ENCODE peak calls at places on chromosomes 11 and 22, in six cellular contexts. One of them, this sample, is unnamed.

GRCh38 chr22:36881504-36882245 is 20.9 kb downstream of the NCF4 start:
- DNase-seq in glutamatergic neuron: no peak
- DNase-seq in GM13977: no peak
- DNase-seq in WERI-Rb-1: no peak
- DNase-seq in AG09319: no peak
- DNase-seq in AG10803: no peak
- DNase-seq in this sample: no peak

GRCh38 chr22:48754611-48755331 is 1072.9 kb downstream of the BRD1 start:
- DNase-seq in glutamatergic neuron: peak; percentile 4
- DNase-seq in GM13977: no peak
- DNase-seq in WERI-Rb-1: no peak
- DNase-seq in AG09319: no peak
- DNase-seq in AG10803: no peak
- DNase-seq in this sample: peak; percentile 20

GRCh38 chr22:30858976-30859713 is 109.4 kb downstream of the MORC2 start:
- DNase-seq in glutamatergic neuron: no peak
- DNase-seq in GM13977: peak; percentile 9
- DNase-seq in WERI-Rb-1: no peak
- DNase-seq in AG09319: no peak
- DNase-seq in AG10803: no peak
- DNase-seq in this sample: no peak

GRCh38 chr22:44337658-44338004 is 24.9 kb upstream of the SHISAL1 start:
- DNase-seq in glutamatergic neuron: peak; percentile 47
- DNase-seq in GM13977: no peak
- DNase-seq in WERI-Rb-1: peak; percentile 35
- DNase-seq in AG09319: no peak
- DNase-seq in AG10803: peak; percentile 60
- DNase-seq in this sample: no peak

GRCh38 chr11:64449381-64450167 is 90.6 kb downstream of the RPS6KA4 start:
- DNase-seq in glutamatergic neuron: peak; percentile 85
- DNase-seq in GM13977: peak; percentile 88
- DNase-seq in WERI-Rb-1: peak; percentile 91
- DNase-seq in AG09319: no peak
- DNase-seq in AG10803: peak; percentile 23
- DNase-seq in this sample: peak; percentile 91

GRCh38 chr22:48370508-48371325 is 1457.0 kb downstream of the BRD1 start:
- DNase-seq in glutamatergic neuron: no peak
- DNase-seq in GM13977: no peak
- DNase-seq in WERI-Rb-1: no peak
- DNase-seq in AG09319: no peak
- DNase-seq in AG10803: peak; percentile 3
- DNase-seq in this sample: no peak

GRCh38 chr11:26730711-26731460 is 9.0 kb upstream of the SLC5A12 start:
- DNase-seq in glutamatergic neuron: no peak
- DNase-seq in GM13977: no peak
- DNase-seq in WERI-Rb-1: no peak
- DNase-seq in AG09319: no peak
- DNase-seq in AG10803: peak; percentile 2
- DNase-seq in this sample: no peak

GRCh38 chr11:75162954-75163353 is 12.0 kb downstream of the SLCO2B1 start:
- DNase-seq in glutamatergic neuron: no peak
- DNase-seq in GM13977: no peak
- DNase-seq in WERI-Rb-1: no peak
- DNase-seq in AG09319: no peak
- DNase-seq in AG10803: no peak
- DNase-seq in this sample: no peak

GRCh38 chr22:37345863-37346514 is 63.7 kb downstream of the CYTH4 start:
- DNase-seq in glutamatergic neuron: no peak
- DNase-seq in GM13977: no peak
- DNase-seq in WERI-Rb-1: no peak
- DNase-seq in AG09319: peak; percentile 78
- DNase-seq in AG10803: peak; percentile 96
- DNase-seq in this sample: no peak

GRCh38 chr11:46361283-46362145 is 14.3 kb downstream of the DGKZ start:
- DNase-seq in glutamatergic neuron: peak; percentile 56
- DNase-seq in GM13977: peak; percentile 96
- DNase-seq in WERI-Rb-1: peak; percentile 79
- DNase-seq in AG09319: no peak
- DNase-seq in AG10803: peak; percentile 54
- DNase-seq in this sample: peak; percentile 96

GRCh38 chr11:3840870-3841425 is at the start of gene RHOG:
- DNase-seq in glutamatergic neuron: peak; percentile 75
- DNase-seq in GM13977: peak; percentile 96
- DNase-seq in WERI-Rb-1: peak; percentile 73
- DNase-seq in AG09319: peak; percentile 61
- DNase-seq in AG10803: peak; percentile 83
- DNase-seq in this sample: peak; percentile 92

GRCh38 chr11:117332843-117333242 is 5.2 kb downstream of the CEP164 start:
- DNase-seq in glutamatergic neuron: no peak
- DNase-seq in GM13977: no peak
- DNase-seq in WERI-Rb-1: no peak
- DNase-seq in AG09319: no peak
- DNase-seq in AG10803: no peak
- DNase-seq in this sample: no peak

GRCh38 chr22:37020192-37020479 is 594 bp downstream of the MPST start:
- DNase-seq in glutamatergic neuron: no peak
- DNase-seq in GM13977: peak; percentile 41
- DNase-seq in WERI-Rb-1: no peak
- DNase-seq in AG09319: no peak
- DNase-seq in AG10803: peak; percentile 56
- DNase-seq in this sample: no peak

GRCh38 chr11:110110854-110111253 is 17.7 kb downstream of the ZC3H12C start:
- DNase-seq in glutamatergic neuron: no peak
- DNase-seq in GM13977: no peak
- DNase-seq in WERI-Rb-1: no peak
- DNase-seq in AG09319: no peak
- DNase-seq in AG10803: no peak
- DNase-seq in this sample: no peak

GRCh38 chr22:35475545-35475944 is 65.1 kb upstream of the RASD2 start:
- DNase-seq in glutamatergic neuron: no peak
- DNase-seq in GM13977: no peak
- DNase-seq in WERI-Rb-1: no peak
- DNase-seq in AG09319: no peak
- DNase-seq in AG10803: no peak
- DNase-seq in this sample: no peak

GRCh38 chr11:127106142-127106541 is 105.6 kb upstream of the KIRREL3 start:
- DNase-seq in glutamatergic neuron: peak; percentile 57
- DNase-seq in GM13977: no peak
- DNase-seq in WERI-Rb-1: peak; percentile 50
- DNase-seq in AG09319: no peak
- DNase-seq in AG10803: peak; percentile 26
- DNase-seq in this sample: no peak

DNA sequence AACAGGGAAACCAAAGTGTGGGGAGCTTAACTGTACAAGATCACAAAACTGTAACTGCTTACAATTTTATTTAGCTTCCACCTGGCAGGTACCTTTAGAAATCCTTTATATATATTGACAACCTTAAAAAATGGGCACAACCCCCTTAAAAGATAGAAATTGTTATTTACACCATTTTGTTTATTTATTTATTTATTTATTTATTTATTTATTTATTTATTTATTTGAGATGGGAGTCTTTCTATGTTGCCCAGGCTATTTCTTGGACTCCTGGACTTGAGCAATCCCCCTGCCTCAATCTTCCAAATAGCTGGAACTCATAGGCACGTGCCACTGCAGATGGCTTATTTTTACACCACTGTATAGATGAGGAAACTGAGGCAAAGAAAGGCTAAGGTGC is 74.5 kb downstream of the INSC start:
- DNase-seq in glutamatergic neuron: no peak
- DNase-seq in GM13977: no peak
- DNase-seq in WERI-Rb-1: no peak
- DNase-seq in AG09319: no peak
- DNase-seq in AG10803: no peak
- DNase-seq in this sample: no peak
- TF ChIP-seq CTCF in glutamatergic neuron: no peak
- TF ChIP-seq CTCF in GM13977: no peak
- TF ChIP-seq CTCF in WERI-Rb-1: no peak
- TF ChIP-seq CTCF in AG09319: no peak
- TF ChIP-seq CTCF in AG10803: no peak
- TF ChIP-seq CTCF in this sample: no peak

GRCh38 chr11:131025020-131025419 is 108.7 kb upstream of the SNX19 start:
- DNase-seq in glutamatergic neuron: no peak
- DNase-seq in GM13977: peak; percentile 14
- DNase-seq in WERI-Rb-1: peak; percentile 22
- DNase-seq in AG09319: no peak
- DNase-seq in AG10803: peak; percentile 56
- DNase-seq in this sample: no peak
- TF ChIP-seq CTCF in glutamatergic neuron: no peak
- TF ChIP-seq CTCF in GM13977: peak; percentile 60
- TF ChIP-seq CTCF in WERI-Rb-1: peak; percentile 82
- TF ChIP-seq CTCF in AG09319: peak; percentile 72
- TF ChIP-seq CTCF in AG10803: peak; percentile 75
- TF ChIP-seq CTCF in this sample: peak; percentile 33

GRCh38 chr22:23514317-23515038 is 65.6 kb downstream of the IGLL1 start:
- DNase-seq in glutamatergic neuron: no peak
- DNase-seq in GM13977: no peak
- DNase-seq in WERI-Rb-1: peak; percentile 58
- DNase-seq in AG09319: no peak
- DNase-seq in AG10803: no peak
- DNase-seq in this sample: no peak
- TF ChIP-seq CTCF in glutamatergic neuron: no peak
- TF ChIP-seq CTCF in GM13977: no peak
- TF ChIP-seq CTCF in WERI-Rb-1: peak; percentile 57
- TF ChIP-seq CTCF in AG09319: no peak
- TF ChIP-seq CTCF in AG10803: no peak
- TF ChIP-seq CTCF in this sample: no peak

DNA sequence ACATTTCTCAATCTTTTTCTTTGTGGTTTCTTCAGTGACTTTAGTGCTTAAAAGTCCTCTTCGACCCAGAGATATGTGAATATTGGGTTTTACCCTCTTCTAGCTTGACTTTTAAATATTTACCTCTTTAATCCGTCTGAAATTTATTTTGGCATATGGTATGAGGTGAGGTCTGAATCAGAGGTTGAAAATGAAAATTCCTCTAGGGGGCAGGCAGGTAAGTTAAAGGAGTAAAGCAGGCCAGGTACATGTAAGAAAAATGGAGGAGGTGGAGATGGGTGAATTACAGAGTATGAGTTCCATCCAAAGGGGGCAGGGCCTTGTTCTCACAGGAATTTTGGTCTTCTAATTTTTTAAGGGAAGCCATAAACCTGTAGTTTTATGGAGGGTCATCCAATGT is 263.8 kb upstream of the NARS2 start:
- DNase-seq in glutamatergic neuron: no peak
- DNase-seq in GM13977: no peak
- DNase-seq in WERI-Rb-1: no peak
- DNase-seq in AG09319: no peak
- DNase-seq in AG10803: no peak
- DNase-seq in this sample: no peak
- TF ChIP-seq CTCF in glutamatergic neuron: peak; percentile 12
- TF ChIP-seq CTCF in GM13977: no peak
- TF ChIP-seq CTCF in WERI-Rb-1: no peak
- TF ChIP-seq CTCF in AG09319: no peak
- TF ChIP-seq CTCF in AG10803: no peak
- TF ChIP-seq CTCF in this sample: no peak

This sample was measured in GM13976.